ENCODE peak calls at places on chromosomes 16 and 17, in five cellular contexts. H, F, P, Y and S are unnamed samples.

GRCh38 chr17:74435775-74436359 is 4.0 kb downstream of the GPRC5C start:
- DNase-seq in H (no peak), F (no peak), P (no peak), Y (no peak), S (no peak)

GRCh38 chr17:29495011-29495410 is 71.8 kb downstream of the ABHD15 start:
- DNase-seq in F (no peak), P (peak), H (no peak), Y (no peak), S (no peak)

GRCh38 chr16:83403751-83404150 is 404.0 kb upstream of the HSBP1 start:
- DNase-seq in F (no peak), P (no peak), H (no peak), Y (no peak), S (no peak)

GRCh38 chr16:4882261-4882632 is 35.0 kb downstream of the UBN1 start:
- DNase-seq in F (no peak), P (no peak), H (no peak), Y (no peak), S (no peak)

GRCh38 chr16:54265558-54266213 is 20.9 kb downstream of the IRX3 start:
- DNase-seq in P (no peak), H (no peak), F (no peak), Y (no peak), S (peak)

GRCh38 chr17:46175891-46176290 is 17.3 kb downstream of the KANSL1 start:
- DNase-seq in F (no peak), H (no peak), P (no peak), Y (no peak), S (no peak)

GRCh38 chr17:44307387-44308186 is 814 bp upstream of the RUNDC3A start:
- DNase-seq in Y (no peak), H (no peak), F (peak), P (no peak), S (no peak)

GRCh38 chr17:62307196-62307595 is 73.2 kb upstream of the EFCAB3 start:
- DNase-seq in F (no peak), P (no peak), H (no peak), Y (no peak), S (no peak)

GRCh38 chr16:57941016-57941656 is 29.8 kb downstream of the CNGB1 start:
- DNase-seq in Y (no peak), F (no peak), H (no peak), P (no peak), S (peak)

GRCh38 chr16:65410801-65411200 is 288.9 kb upstream of the CDH11 start:
- DNase-seq in Y (no peak), H (no peak), F (no peak), P (no peak), S (no peak)

GRCh38 chr17:45904886-45905285 is 10.5 kb downstream of the MAPT start:
- DNase-seq in Y (no peak), P (no peak), H (no peak), F (no peak), S (no peak)

GRCh38 chr17:66016231-66016630 is 175.7 kb downstream of the CEP112 start:
- DNase-seq in H (no peak), Y (no peak), P (no peak), F (no peak), S (no peak)

GRCh38 chr17:2137342-2138098 is 82.6 kb downstream of the HIC1 start:
- DNase-seq in H (peak), P (no peak), F (no peak), Y (no peak), S (peak)

GRCh38 chr17:4539576-4540223 is 15.5 kb downstream of the MYBBP1A start:
- DNase-seq in Y (no peak), F (no peak), H (no peak), P (no peak), S (no peak)

GRCh38 chr17:39738568-39738901 is 797 bp downstream of the GRB7 start:
- DNase-seq in F (no peak), H (no peak), Y (no peak), P (no peak), S (no peak)

GRCh38 chr17:49729074-49729473 is 21.3 kb upstream of the SLC35B1 start:
- DNase-seq in F (no peak), P (no peak), Y (no peak), H (no peak), S (no peak)

GRCh38 chr17:41061969-41062368 is 2.1 kb upstream of the KRTAP2-3 start:
- DNase-seq in H (no peak), Y (no peak), P (peak), F (no peak), S (no peak)

GRCh38 chr16:61829631-61830030 is 206.6 kb downstream of the CDH8 start:
- DNase-seq in P (no peak), H (peak), Y (no peak), F (no peak), S (no peak)

GRCh38 chr17:35713069-35713728 is 18.2 kb upstream of the RASL10B start:
- DNase-seq in P (no peak), H (no peak), F (no peak), Y (peak), S (no peak)

GRCh38 chr17:4584125-4584834 is at the start of gene SMTNL2:
- DNase-seq in P (no peak), F (no peak), H (no peak), Y (no peak), S (no peak)

GRCh38 chr17:32569171-32570080 is 82.6 kb downstream of the CDK5R1 start:
- DNase-seq in H (no peak), Y (no peak), P (no peak), F (no peak), S (no peak)

GRCh38 chr16:1673424-1674151 is 4.5 kb upstream of the JPT2 start:
- DNase-seq in F (no peak), H (no peak), Y (no peak), P (no peak), S (no peak)

GRCh38 chr17:51676691-51677487 is 416.5 kb downstream of the UTP18 start:
- DNase-seq in Y (no peak), F (no peak), P (no peak), H (no peak), S (no peak)